ENCODE peak calls at places on chromosomes 5 and 9, in five cellular contexts. T, H, J, K and P are unnamed samples.

GRCh38 chr5:147803941-147804717 is 21.6 kb upstream of the JAKMIP2 start:
- DNase-seq in T (no peak), K (no peak), J (no peak), H (no peak), P (no peak)

GRCh38 chr5:62568800-62569432 is 9.7 kb upstream of the LRRC70 start:
- DNase-seq in J (no peak), H (no peak), T (no peak), K (no peak), P (no peak)

GRCh38 chr9:89923174-89923573 is 318.4 kb downstream of the GADD45G start:
- DNase-seq in J (no peak), K (no peak), T (no peak), H (no peak), P (no peak)

GRCh38 chr5:142048272-142048671 is 35.4 kb upstream of the GNPDA1 start:
- DNase-seq in H (no peak), J (no peak), T (no peak), K (no peak), P (no peak)

GRCh38 chr5:140868721-140869554 is at the start of gene PCDHA11:
- DNase-seq in T (no peak), J (no peak), K (peak; percentile 45), H (no peak), P (peak; percentile 52)

GRCh38 chr5:181224390-181225234 is 1.5 kb downstream of the TRIM41 start:
- DNase-seq in T (no peak), J (no peak), K (no peak), H (no peak), P (no peak)

GRCh38 chr5:7396169-7397004 is 449 bp downstream of the ADCY2 start:
- DNase-seq in K (peak; percentile 37), T (no peak), H (no peak), J (no peak), P (no peak)

GRCh38 chr9:77649109-77649812 is 1.1 kb upstream of the GNA14 start:
- DNase-seq in T (no peak), H (no peak), K (no peak), J (no peak), P (no peak)

GRCh38 chr9:136007906-136008692 is 46.9 kb upstream of the UBAC1 start:
- DNase-seq in J (peak; percentile 11), T (no peak), H (no peak), K (no peak), P (no peak)

GRCh38 chr5:127486471-127486870 is 31.0 kb upstream of the PRRC1 start:
- DNase-seq in J (no peak), K (no peak), H (no peak), T (no peak), P (no peak)

GRCh38 chr5:61397238-61397637 is 65.2 kb downstream of the ZSWIM6 start:
- DNase-seq in K (no peak), T (no peak), H (no peak), J (no peak), P (no peak)

GRCh38 chr5:132073231-132074013 is at the start of gene CSF2:
- DNase-seq in K (no peak), J (peak; percentile 6), T (no peak), H (no peak), P (no peak)

GRCh38 chr5:39912880-39913279 is 488.1 kb upstream of the DAB2 start:
- DNase-seq in H (no peak), T (no peak), K (no peak), J (no peak), P (no peak)

GRCh38 chr9:94165592-94166236 is 81.5 kb downstream of the PTPDC1 start:
- DNase-seq in T (peak; percentile 99), K (peak; percentile 95), J (peak; percentile 97), H (peak; percentile 90), P (peak; percentile 99)

GRCh38 chr9:113658565-113658935 is 195.0 kb downstream of the RGS3 start:
- DNase-seq in J (no peak), K (no peak), T (no peak), H (no peak), P (no peak)

GRCh38 chr5:135553688-135554462 is 18.1 kb upstream of the NEUROG1 start:
- DNase-seq in K (peak; percentile 34), J (no peak), H (no peak), T (no peak), P (peak; percentile 46)

GRCh38 chr9:125544988-125545651 is 161.9 kb downstream of the MAPKAP1 start:
- DNase-seq in K (no peak), J (no peak), T (peak; percentile 33), H (no peak), P (no peak)

GRCh38 chr9:27528886-27529315 is 713 bp downstream of the MOB3B start:
- DNase-seq in T (peak; percentile 49), H (peak; percentile 12), K (peak; percentile 50), J (no peak), P (peak; percentile 65)

GRCh38 chr5:150112211-150113046 is 26.1 kb upstream of the CSF1R start:
- DNase-seq in J (peak; percentile 83), T (peak; percentile 80), K (no peak), H (no peak), P (peak; percentile 58)

GRCh38 chr9:117784996-117785395 is 80.8 kb downstream of the TLR4 start:
- DNase-seq in T (no peak), K (no peak), H (no peak), J (no peak), P (no peak)

GRCh38 chr5:72476721-72477120 is 30.5 kb downstream of the ZNF366 start:
- DNase-seq in K (no peak), H (no peak), J (no peak), T (no peak), P (no peak)

GRCh38 chr9:91177661-91178280 is 183.9 kb downstream of the AUH start:
- DNase-seq in J (no peak), T (no peak), H (no peak), K (no peak), P (no peak)

GRCh38 chr9:75378926-75379325 is 290.6 kb downstream of the OSTF1 start:
- DNase-seq in T (no peak), K (no peak), H (no peak), J (no peak), P (no peak)

GRCh38 chr5:64954518-64954917 is 185.8 kb downstream of the CWC27 start:
- DNase-seq in K (no peak), H (no peak), J (no peak), T (no peak), P (no peak)

GRCh38 chr5:135997936-135998335 is 30.9 kb upstream of the TGFBI start:
- DNase-seq in T (no peak), K (no peak), J (no peak), H (no peak), P (no peak)

GRCh38 chr5:157714036-157714435 is 17.2 kb upstream of the THG1L start:
- DNase-seq in J (no peak), H (no peak), K (no peak), T (no peak), P (no peak)

GRCh38 chr9:95645992-95646391 is 129.2 kb upstream of the PTCH1 start:
- DNase-seq in T (no peak), K (no peak), H (no peak), J (no peak), P (no peak)

GRCh38 chr9:115981011-115981410 is 172.6 kb upstream of the PAPPA start:
- DNase-seq in J (no peak), K (no peak), T (no peak), H (no peak), P (no peak)

GRCh38 chr5:115875447-115875846 is 33.7 kb downstream of the AP3S1 start:
- DNase-seq in J (no peak), K (no peak), H (no peak), T (no peak), P (no peak)